ENCODE peak calls at places on chromosomes 3 and 15, in four cellular contexts. R is AG10803, A is Calu3, I is endothelial cell of umbilical vein. F is an unnamed sample.

GRCh38 chr3:138686771-138687221 is 78.2 kb downstream of the FAIM start:
- DNase-seq in R (peak; percentile 86), A (peak; percentile 34), I (peak; percentile 47), F (no peak)

GRCh38 chr3:187025254-187025655 is 94.9 kb downstream of the ST6GAL1 start:
- DNase-seq in R (no peak), A (no peak), I (no peak), F (no peak)

GRCh38 chr3:152258448-152259302 is 10.1 kb upstream of the MBNL1 start:
- DNase-seq in R (peak; percentile 100), A (peak; percentile 85), I (peak; percentile 88), F (no peak)

GRCh38 chr3:46881819-46882376 is 4.4 kb downstream of the PTH1R start:
- DNase-seq in R (no peak), A (no peak), I (no peak), F (peak; percentile 13)

GRCh38 chr15:31049122-31049521 is 52.4 kb downstream of the TRPM1 start:
- DNase-seq in R (no peak), A (no peak), I (no peak), F (no peak)

GRCh38 chr15:43505723-43506122 is 11.7 kb upstream of the MAP1A start:
- DNase-seq in R (peak; percentile 63), A (no peak), I (no peak), F (no peak)

GRCh38 chr3:171187706-171188290 is 161.3 kb upstream of the SLC2A2 start:
- DNase-seq in R (peak; percentile 43), A (peak; percentile 54), I (peak; percentile 67), F (no peak)

GRCh38 chr3:47017504-47018268 is 38.2 kb downstream of the NBEAL2 start:
- DNase-seq in R (peak; percentile 53), A (no peak), I (no peak), F (no peak)

GRCh38 chr3:194584866-194585265 is 48.4 kb downstream of the TMEM44 start:
- DNase-seq in R (peak; percentile 20), A (no peak), I (peak; percentile 92), F (no peak)

GRCh38 chr3:47414666-47415587 is 34.1 kb downstream of the PTPN23 start:
- DNase-seq in R (no peak), A (no peak), I (no peak), F (no peak)

GRCh38 chr15:69685524-69686452 is 233.2 kb downstream of the RPLP1 start:
- DNase-seq in R (no peak), A (no peak), I (no peak), F (no peak)

GRCh38 chr3:125498630-125499029 is 21.4 kb downstream of the SNX4 start:
- DNase-seq in R (no peak), A (no peak), I (no peak), F (no peak)

GRCh38 chr3:182713743-182714517 is 79.4 kb upstream of the ATP11B start:
- DNase-seq in R (peak; percentile 72), A (peak; percentile 45), I (peak; percentile 75), F (peak; percentile 39)

GRCh38 chr3:138898708-138899107 is 48.2 kb downstream of the FOXL2 start:
- DNase-seq in R (no peak), A (no peak), I (no peak), F (no peak)

GRCh38 chr3:23341147-23341838 is 138.2 kb downstream of the UBE2E2 start:
- DNase-seq in R (no peak), A (no peak), I (peak; percentile 16), F (no peak)

F was measured in cerebellum.